ENCODE peak calls at places on chromosomes 1 and 21, in four cellular contexts. One of them, this sample, is unnamed.

GRCh38 chr1:33468559-33468958 is 3.9 kb upstream of the ZSCAN20 start:
- DNase-seq in substantia nigra: no peak
- DNase-seq in activated naive CD4-positive, alpha-beta T cell treated with anti-CD3 and anti-CD28 coated beads, Interleukin-2, amount 50 U/mL, for 16 hours: no peak
- DNase-seq in NCI-H1105: no peak
- DNase-seq in this sample: no peak

GRCh38 chr1:63821650-63822049 is 47.8 kb downstream of the ROR1 start:
- DNase-seq in substantia nigra: no peak
- DNase-seq in activated naive CD4-positive, alpha-beta T cell treated with anti-CD3 and anti-CD28 coated beads, Interleukin-2, amount 50 U/mL, for 16 hours: no peak
- DNase-seq in NCI-H1105: no peak
- DNase-seq in this sample: no peak

GRCh38 chr1:33365560-33365997 is 44.7 kb upstream of the A3GALT2 start:
- DNase-seq in substantia nigra: no peak
- DNase-seq in activated naive CD4-positive, alpha-beta T cell treated with anti-CD3 and anti-CD28 coated beads, Interleukin-2, amount 50 U/mL, for 16 hours: no peak
- DNase-seq in NCI-H1105: no peak
- DNase-seq in this sample: no peak

GRCh38 chr1:164961714-164962113 is 394.8 kb downstream of the LMX1A start:
- DNase-seq in substantia nigra: no peak
- DNase-seq in activated naive CD4-positive, alpha-beta T cell treated with anti-CD3 and anti-CD28 coated beads, Interleukin-2, amount 50 U/mL, for 16 hours: no peak
- DNase-seq in NCI-H1105: no peak
- DNase-seq in this sample: no peak

GRCh38 chr1:113388621-113389355 is 1.5 kb upstream of the MAGI3 start:
- DNase-seq in substantia nigra: no peak
- DNase-seq in activated naive CD4-positive, alpha-beta T cell treated with anti-CD3 and anti-CD28 coated beads, Interleukin-2, amount 50 U/mL, for 16 hours: no peak
- DNase-seq in NCI-H1105: no peak
- DNase-seq in this sample: no peak

GRCh38 chr1:18320051-18320450 is 160.7 kb upstream of the KLHDC7A start:
- DNase-seq in substantia nigra: no peak
- DNase-seq in activated naive CD4-positive, alpha-beta T cell treated with anti-CD3 and anti-CD28 coated beads, Interleukin-2, amount 50 U/mL, for 16 hours: no peak
- DNase-seq in NCI-H1105: no peak
- DNase-seq in this sample: no peak

GRCh38 chr1:25031966-25032667 is 102.0 kb upstream of the RUNX3 start:
- DNase-seq in substantia nigra: no peak
- DNase-seq in activated naive CD4-positive, alpha-beta T cell treated with anti-CD3 and anti-CD28 coated beads, Interleukin-2, amount 50 U/mL, for 16 hours: peak; percentile 27
- DNase-seq in NCI-H1105: peak; percentile 60
- DNase-seq in this sample: peak; percentile 58

GRCh38 chr1:231983266-231984193 is 356.9 kb downstream of the DISC1 start:
- DNase-seq in substantia nigra: no peak
- DNase-seq in activated naive CD4-positive, alpha-beta T cell treated with anti-CD3 and anti-CD28 coated beads, Interleukin-2, amount 50 U/mL, for 16 hours: no peak
- DNase-seq in NCI-H1105: no peak
- DNase-seq in this sample: no peak

GRCh38 chr1:176177764-176178163 is 29.3 kb downstream of the COP1 start:
- DNase-seq in substantia nigra: no peak
- DNase-seq in activated naive CD4-positive, alpha-beta T cell treated with anti-CD3 and anti-CD28 coated beads, Interleukin-2, amount 50 U/mL, for 16 hours: no peak
- DNase-seq in NCI-H1105: no peak
- DNase-seq in this sample: no peak

GRCh38 chr1:26340047-26340481 is 13.9 kb downstream of the CRYBG2 start:
- DNase-seq in substantia nigra: no peak
- DNase-seq in activated naive CD4-positive, alpha-beta T cell treated with anti-CD3 and anti-CD28 coated beads, Interleukin-2, amount 50 U/mL, for 16 hours: no peak
- DNase-seq in NCI-H1105: no peak
- DNase-seq in this sample: no peak

GRCh38 chr1:176601358-176601757 is 138.4 kb downstream of the PAPPA2 start:
- DNase-seq in substantia nigra: no peak
- DNase-seq in activated naive CD4-positive, alpha-beta T cell treated with anti-CD3 and anti-CD28 coated beads, Interleukin-2, amount 50 U/mL, for 16 hours: no peak
- DNase-seq in NCI-H1105: no peak
- DNase-seq in this sample: no peak

GRCh38 chr1:20640183-20640597 is 6.9 kb downstream of the PINK1 start:
- DNase-seq in substantia nigra: peak; percentile 23
- DNase-seq in activated naive CD4-positive, alpha-beta T cell treated with anti-CD3 and anti-CD28 coated beads, Interleukin-2, amount 50 U/mL, for 16 hours: peak; percentile 56
- DNase-seq in NCI-H1105: peak; percentile 30
- DNase-seq in this sample: peak; percentile 64

GRCh38 chr1:210417881-210418280 is 89.2 kb downstream of the HHAT start:
- DNase-seq in substantia nigra: no peak
- DNase-seq in activated naive CD4-positive, alpha-beta T cell treated with anti-CD3 and anti-CD28 coated beads, Interleukin-2, amount 50 U/mL, for 16 hours: no peak
- DNase-seq in NCI-H1105: no peak
- DNase-seq in this sample: no peak

GRCh38 chr1:23799570-23800395 is 771 bp downstream of the GALE start:
- DNase-seq in substantia nigra: peak; percentile 47
- DNase-seq in activated naive CD4-positive, alpha-beta T cell treated with anti-CD3 and anti-CD28 coated beads, Interleukin-2, amount 50 U/mL, for 16 hours: peak; percentile 10
- DNase-seq in NCI-H1105: no peak
- DNase-seq in this sample: peak; percentile 26

GRCh38 chr21:28633803-28634572 is 358.7 kb downstream of the LTN1 start:
- DNase-seq in substantia nigra: no peak
- DNase-seq in activated naive CD4-positive, alpha-beta T cell treated with anti-CD3 and anti-CD28 coated beads, Interleukin-2, amount 50 U/mL, for 16 hours: no peak
- DNase-seq in NCI-H1105: no peak
- DNase-seq in this sample: no peak

This sample was measured in stimulated activated CD4-positive, alpha-beta T cell treated with anti-CD3 and anti-CD28 coated beads, Interleukin-4, amount 100 ng/mL, for 24 hours.